ENCODE peak calls at places on chromosomes 5 and 9, in seven cellular contexts. B is MM.1S, T is lower lobe of right lung, R is vagina, H is mucosa of descending colon, Z is upper lobe of right lung, S is endodermal cell. Y is an unnamed sample.

GRCh38 chr5:9774472-9775079 is 144.4 kb upstream of the TAS2R1 start:
- DNase-seq in S (peak), H (no peak), Z (no peak), B (no peak), T (no peak), R (no peak), Y (peak)

GRCh38 chr9:93357649-93358048 is 93.8 kb upstream of the FAM120A start:
- DNase-seq in H (no peak), R (no peak), T (no peak), B (peak), S (no peak), Z (no peak), Y (peak)

GRCh38 chr9:100598641-100599145 is 20.8 kb downstream of the CAVIN4 start:
- DNase-seq in H (peak), B (peak), T (peak), S (peak), R (no peak), Z (peak), Y (peak)

GRCh38 chr9:29078063-29078660 is 1504.9 kb upstream of the C9orf72 start:
- DNase-seq in R (no peak), H (no peak), B (no peak), S (no peak), Z (no peak), T (no peak), Y (no peak)

GRCh38 chr9:115142502-115143265 is 24.7 kb upstream of the TNC start:
- DNase-seq in B (no peak), R (no peak), H (no peak), Z (no peak), T (no peak), S (no peak), Y (no peak)

GRCh38 chr5:125140855-125141254 is 394.4 kb upstream of the ZNF608 start:
- DNase-seq in T (no peak), Z (no peak), B (no peak), H (no peak), R (no peak), S (no peak), Y (no peak)

GRCh38 chr5:92215116-92215515 is 832.0 kb upstream of the ARRDC3 start:
- DNase-seq in R (no peak), B (no peak), T (no peak), Z (no peak), S (no peak), H (no peak), Y (no peak)

GRCh38 chr5:137470111-137470920 is 28.8 kb downstream of the SPOCK1 start:
- DNase-seq in R (no peak), Z (no peak), B (no peak), T (no peak), H (no peak), S (no peak), Y (no peak)

GRCh38 chr5:3828761-3829160 is 233.1 kb downstream of the IRX1 start:
- DNase-seq in Z (no peak), B (no peak), R (no peak), T (no peak), S (peak), H (no peak), Y (no peak)

GRCh38 chr5:9622891-9623547 is 7.1 kb downstream of the TAS2R1 start:
- DNase-seq in H (no peak), B (no peak), T (no peak), R (no peak), S (no peak), Z (no peak), Y (peak)

GRCh38 chr9:130461218-130461630 is 16.5 kb downstream of the ASS1 start:
- DNase-seq in R (no peak), B (peak), T (peak), H (no peak), Z (peak), S (peak), Y (peak)

GRCh38 chr9:107243757-107244156 is 39.3 kb upstream of the RAD23B start:
- DNase-seq in H (no peak), S (peak), Z (no peak), B (peak), R (no peak), T (no peak), Y (peak)

GRCh38 chr5:94174748-94175411 is 433.5 kb upstream of the POU5F2 start:
- DNase-seq in Z (no peak), H (no peak), B (no peak), S (no peak), T (no peak), R (no peak), Y (no peak)

GRCh38 chr9:4588721-4589120 is 73.4 kb upstream of the PLPP6 start:
- DNase-seq in B (no peak), H (no peak), R (no peak), T (no peak), Z (no peak), S (no peak), Y (no peak)

GRCh38 chr9:22773501-22774220 is 327.0 kb downstream of the DMRTA1 start:
- DNase-seq in R (no peak), T (no peak), H (no peak), Z (no peak), B (no peak), S (no peak), Y (no peak)

GRCh38 chr9:116152941-116153764 is 438 bp upstream of the PAPPA start:
- DNase-seq in H (no peak), R (no peak), Z (no peak), T (no peak), S (peak), B (no peak), Y (no peak)

GRCh38 chr5:122182491-122182921 is 53.2 kb downstream of the ZNF474 start:
- DNase-seq in T (no peak), R (no peak), S (peak), B (no peak), H (peak), Z (no peak), Y (no peak)

GRCh38 chr5:135441919-135442318 is 5.2 kb downstream of the DCANP1 start:
- DNase-seq in Z (peak), R (peak), B (no peak), T (no peak), S (peak), H (no peak), Y (no peak)

GRCh38 chr5:97499605-97500004 is 316.6 kb upstream of the RIOK2 start:
- DNase-seq in Z (no peak), R (no peak), H (no peak), S (no peak), B (no peak), T (no peak), Y (no peak)

GRCh38 chr9:129885018-129885669 is 49.9 kb downstream of the USP20 start:
- DNase-seq in S (peak), H (peak), R (no peak), B (peak), Z (peak), T (peak), Y (peak)

GRCh38 chr5:401216-402034 is 41.6 kb upstream of the EXOC3 start:
- DNase-seq in T (no peak), Z (peak), R (peak), S (peak), B (no peak), H (peak), Y (no peak)

GRCh38 chr5:5615569-5615968 is 193.1 kb downstream of the ICE1 start:
- DNase-seq in B (no peak), R (no peak), T (no peak), H (no peak), S (no peak), Z (no peak), Y (no peak)

GRCh38 chr5:131379723-131380122 is 115.9 kb downstream of the CDC42SE2 start:
- DNase-seq in R (no peak), H (no peak), B (peak), T (no peak), S (no peak), Z (no peak), Y (peak)

GRCh38 chr5:129771058-129771838 is 23.4 kb downstream of the MINAR2 start:
- DNase-seq in R (no peak), T (no peak), S (peak), Z (no peak), H (no peak), B (peak), Y (peak)

GRCh38 chr5:151042453-151043093 is 22.2 kb downstream of the GPX3 start:
- DNase-seq in Z (no peak), T (peak), R (no peak), H (no peak), S (no peak), B (no peak), Y (no peak)

GRCh38 chr9:131545003-131545785 is at the start of gene PRRT1B:
- DNase-seq in B (no peak), R (no peak), T (peak), H (peak), Z (peak), S (no peak), Y (no peak)

GRCh38 chr5:115859378-115859777 is 17.6 kb downstream of the AP3S1 start:
- DNase-seq in S (no peak), R (no peak), B (no peak), Z (no peak), H (no peak), T (no peak), Y (no peak)

DNA sequence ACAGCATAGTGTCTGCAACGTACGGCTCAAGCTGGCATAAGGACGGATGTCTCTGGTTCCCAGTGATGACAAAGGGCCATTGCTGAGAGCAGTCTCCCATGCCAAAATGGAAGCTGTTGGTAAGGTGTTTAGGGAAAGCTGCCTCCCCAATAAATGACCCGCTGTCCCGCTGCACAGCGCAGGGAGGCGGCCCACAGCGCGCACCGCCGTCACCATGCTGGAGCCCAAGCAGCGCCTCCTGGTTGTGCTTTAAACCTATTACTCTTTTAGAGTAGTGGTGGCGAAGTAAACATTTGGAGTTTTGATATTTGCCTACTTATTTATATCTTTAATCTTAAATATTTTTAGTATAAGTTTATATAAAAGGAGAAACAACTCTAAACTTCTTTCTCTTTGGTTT is 70.4 kb upstream of the C5orf63 start:
- DNase-seq in S (no peak), Z (no peak), B (no peak), R (no peak), H (no peak), T (no peak), Y (no peak)
- TF ChIP-seq CTCF in S (no peak), Z (no peak), B (no peak), R (no peak), H (no peak), T (no peak), Y (no peak)

GRCh38 chr9:110178281-110178680 is 29.7 kb downstream of the C9orf152 start:
- DNase-seq in T (no peak), R (no peak), Z (no peak), S (no peak), H (no peak), B (no peak), Y (no peak)

GRCh38 chr9:110173322-110173642 is 34.7 kb downstream of the C9orf152 start:
- DNase-seq in Z (no peak), H (no peak), S (no peak), T (no peak), R (no peak), B (no peak), Y (no peak)

GRCh38 chr9:110179734-110180133 is 28.2 kb downstream of the C9orf152 start:
- DNase-seq in S (no peak), T (no peak), H (no peak), R (no peak), B (no peak), Z (no peak), Y (no peak)

GRCh38 chr9:110170728-110171257 is 37.2 kb downstream of the C9orf152 start:
- DNase-seq in H (no peak), S (no peak), Z (no peak), B (no peak), T (no peak), R (no peak), Y (no peak)

DNA sequence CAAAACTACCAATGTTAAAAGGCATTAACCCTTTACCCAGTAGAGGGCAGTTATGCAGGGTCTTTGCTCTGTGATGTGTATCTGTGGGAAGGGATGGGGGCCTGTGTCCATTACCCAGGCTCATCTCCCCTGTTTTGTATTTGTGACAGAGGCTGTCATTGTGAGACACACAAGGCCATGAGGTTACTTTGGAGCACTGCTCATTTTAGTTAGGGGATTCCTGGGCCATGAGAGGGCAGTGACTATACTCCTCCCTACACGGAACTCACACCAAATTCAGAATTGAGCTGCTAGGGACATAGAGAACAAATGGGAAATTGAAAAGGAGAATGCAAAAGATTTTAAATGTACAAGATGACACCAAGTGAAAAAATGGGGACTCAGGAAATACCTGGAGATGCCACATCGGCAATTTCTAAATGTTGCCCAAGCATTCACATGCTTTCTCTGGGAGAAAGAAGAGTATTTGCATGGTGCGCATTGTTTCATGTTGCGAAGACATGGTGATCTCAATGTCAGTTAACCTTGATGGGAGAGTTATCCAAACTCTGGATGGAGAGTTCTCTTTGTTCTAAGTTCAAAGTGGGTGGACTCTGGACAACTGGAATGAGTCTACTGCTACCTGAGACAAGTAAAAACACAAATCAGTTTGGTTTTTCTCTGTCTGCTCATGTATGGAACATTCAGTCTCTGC is 32.5 kb downstream of the C9orf152 start:
- DNase-seq in Z (no peak), B (no peak), R (no peak), S (no peak), T (no peak), H (no peak), Y (no peak)
- TF ChIP-seq CTCF in Z (no peak), B (no peak), R (no peak), S (peak), T (no peak), H (no peak), Y (no peak)

DNA sequence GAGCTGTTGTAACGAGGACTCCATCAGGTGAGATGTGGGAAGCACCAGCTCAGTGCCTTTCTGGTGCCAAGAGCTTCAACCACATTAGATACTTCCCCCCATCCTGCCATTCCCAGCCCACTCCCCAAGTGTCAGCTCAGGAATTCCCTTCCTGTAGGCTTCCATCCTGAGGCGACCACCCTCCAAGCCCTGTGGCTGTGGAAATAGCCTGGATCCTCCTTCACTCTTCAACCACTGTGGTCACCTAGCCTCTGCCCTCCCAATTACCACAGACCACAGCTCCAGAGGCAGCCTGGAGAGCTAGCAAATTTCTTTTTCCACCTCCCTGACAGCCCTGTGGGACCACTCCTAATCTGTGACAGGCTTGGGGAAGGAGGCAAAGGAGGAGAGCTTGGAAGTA is 219.8 kb upstream of the MAP3K1 start:
- DNase-seq in T (no peak), H (no peak), R (no peak), S (no peak), Z (no peak), B (no peak), Y (no peak)
- TF ChIP-seq CTCF in T (no peak), H (no peak), R (no peak), S (peak), Z (no peak), B (no peak), Y (no peak)

DNA sequence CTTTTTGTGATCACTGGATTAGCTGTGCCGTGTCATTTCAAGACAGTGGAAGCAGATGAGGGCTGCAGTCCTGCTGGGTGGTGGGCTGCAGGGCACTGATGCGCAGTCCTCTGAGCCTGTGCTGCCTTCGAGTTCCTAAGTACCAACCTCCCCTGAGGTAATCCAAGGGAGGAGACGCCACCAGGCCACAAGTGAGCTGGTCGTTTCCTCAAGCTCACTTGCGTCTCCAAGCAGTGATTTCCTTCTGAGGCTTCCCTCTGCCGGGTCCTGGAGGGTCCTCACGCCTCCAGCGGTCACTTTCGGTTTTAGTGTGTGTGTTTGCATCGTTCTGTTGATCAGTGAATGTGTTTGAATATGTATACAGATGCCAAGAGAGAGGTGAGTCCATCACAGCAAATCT is 115.7 kb downstream of the TRIO start:
- DNase-seq in R (no peak), H (no peak), T (no peak), S (peak), Z (no peak), B (no peak), Y (peak)
- TF ChIP-seq CTCF in R (no peak), H (no peak), T (peak), S (peak), Z (peak), B (no peak), Y (no peak)

GRCh38 chr5:111159845-111160244 is 64.3 kb upstream of the CAMK4 start:
- DNase-seq in H (no peak), B (no peak), R (no peak), T (no peak), S (no peak), Z (no peak), Y (peak)
- TF ChIP-seq CTCF in H (no peak), B (no peak), R (no peak), T (no peak), S (peak), Z (no peak), Y (no peak)

Y was measured in GM12865.